ENCODE peak calls at places on chromosome 3, in eight cellular contexts. M is HL-60, B is GM13977, U is transverse colon, P is fibroblast of pulmonary artery, D is A549, F is lower leg skin, W is GM23338. T is an unnamed sample.

GRCh38 chr3:24235121-24235520 is 259.5 kb downstream of the THRB start:
- DNase-seq in M (no peak), B (no peak), U (no peak), P (no peak), D (peak), F (no peak), W (no peak), T (no peak)

GRCh38 chr3:39548282-39548681 is 80.8 kb downstream of the MOBP start:
- DNase-seq in M (no peak), B (no peak), U (no peak), P (peak), D (no peak), F (no peak), W (no peak), T (peak)

GRCh38 chr3:102674284-102674683 is 239.5 kb downstream of the ZPLD1 start:
- DNase-seq in M (no peak), B (no peak), U (no peak), P (no peak), D (no peak), F (no peak), W (no peak), T (no peak)

GRCh38 chr3:71629289-71630252 is 46.0 kb upstream of the FOXP1 start:
- DNase-seq in M (peak), B (no peak), U (no peak), P (no peak), D (no peak), F (no peak), W (no peak), T (peak)

GRCh38 chr3:158261371-158261991 is 151.6 kb downstream of the RSRC1 start:
- DNase-seq in M (no peak), B (no peak), U (no peak), P (peak), D (peak), F (no peak), W (no peak), T (no peak)

GRCh38 chr3:13015286-13016082 is 57.7 kb downstream of the IQSEC1 start:
- DNase-seq in M (peak), B (no peak), U (peak), P (no peak), D (no peak), F (no peak), W (no peak), T (no peak)

GRCh38 chr3:45051685-45052084 is 25.6 kb downstream of the CLEC3B start:
- DNase-seq in M (no peak), B (no peak), U (no peak), P (no peak), D (no peak), F (no peak), W (no peak), T (no peak)

GRCh38 chr3:63753567-63753966 is 65.5 kb upstream of the C3orf49 start:
- DNase-seq in M (no peak), B (no peak), U (no peak), P (peak), D (no peak), F (no peak), W (peak), T (peak)

GRCh38 chr3:197525706-197526105 is 30.1 kb downstream of the BDH1 start:
- DNase-seq in M (no peak), B (no peak), U (no peak), P (peak), D (peak), F (no peak), W (no peak), T (peak)

GRCh38 chr3:120678331-120678845 is 3.7 kb downstream of the HGD start:
- DNase-seq in M (peak), B (no peak), U (peak), P (peak), D (peak), F (no peak), W (peak), T (peak)

GRCh38 chr3:69385723-69386483 is at the start of gene FRMD4B:
- DNase-seq in M (peak), B (peak), U (peak), P (peak), D (peak), F (peak), W (peak), T (peak)
- TF ChIP-seq CTCF in M (no peak), B (peak), U (peak), P (peak), D (no peak), F (no peak), W (peak), T (no peak)

DNA sequence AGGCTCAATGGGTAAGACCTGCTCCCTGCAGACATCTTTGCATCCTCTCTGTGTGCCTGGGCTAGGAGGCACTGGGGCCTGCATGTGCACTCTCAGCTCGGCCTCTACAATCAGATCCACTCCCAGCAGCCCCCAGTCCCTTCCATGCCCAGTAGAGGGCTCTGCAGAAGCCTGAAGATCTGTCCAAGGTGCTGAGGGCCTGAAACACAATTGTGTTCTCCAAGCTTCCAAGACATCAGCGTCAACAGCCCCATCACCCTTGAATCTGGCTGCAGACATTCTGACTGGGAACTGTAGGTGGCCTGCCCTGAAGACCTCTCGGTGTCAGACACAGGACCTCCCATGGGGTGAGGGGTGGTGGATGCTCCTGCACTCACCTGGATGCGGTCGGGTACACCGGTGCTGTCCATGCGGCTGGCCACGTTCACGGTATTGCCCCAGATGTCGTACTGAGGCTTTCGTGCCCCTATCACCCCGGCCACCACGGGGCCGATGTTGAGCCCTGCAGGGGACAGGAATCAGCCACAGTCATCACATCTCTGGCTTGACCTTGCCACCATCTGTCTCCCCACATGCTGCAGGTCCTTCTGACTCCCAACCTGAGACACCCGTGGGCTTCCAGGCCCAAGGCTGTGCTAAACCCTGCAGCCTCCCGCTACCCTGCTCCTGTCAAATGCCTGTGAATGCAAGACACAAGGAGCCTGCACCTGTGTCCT is 84.7 kb downstream of the SEC22A start:
- DNase-seq in M (peak), B (peak), U (peak), P (peak), D (peak), F (peak), W (peak), T (peak)
- TF ChIP-seq CTCF in M (peak), B (peak), U (peak), P (peak), D (peak), F (no peak), W (peak), T (peak)

GRCh38 chr3:148716657-148717056 is 19.0 kb downstream of the AGTR1 start:
- DNase-seq in M (no peak), B (no peak), U (no peak), P (no peak), D (no peak), F (no peak), W (no peak), T (no peak)
- TF ChIP-seq CTCF in M (no peak), B (no peak), U (no peak), P (peak), D (no peak), F (no peak), W (no peak), T (no peak)

DNA sequence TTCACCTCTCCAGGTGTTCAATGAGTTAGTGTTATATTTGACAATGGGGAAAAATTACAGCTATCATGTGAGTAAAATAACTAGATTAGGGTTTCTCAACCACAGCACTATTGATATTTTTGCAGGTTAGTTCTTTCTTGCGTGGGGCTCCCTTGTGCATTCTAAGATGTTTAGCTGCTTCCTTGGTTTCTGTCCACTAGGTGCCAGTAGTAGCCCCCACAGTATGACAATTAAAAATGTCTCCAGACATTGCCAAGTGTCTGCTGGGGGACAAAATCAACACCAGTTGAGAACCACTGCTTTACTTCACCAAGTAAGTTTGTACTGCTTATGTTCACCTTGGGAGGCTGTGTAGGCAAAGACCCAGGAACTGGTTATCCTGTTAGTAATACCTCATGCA is 618.7 kb downstream of the EDEM1 start:
- DNase-seq in M (no peak), B (no peak), U (no peak), P (no peak), D (peak), F (no peak), W (no peak), T (no peak)
- TF ChIP-seq CTCF in M (no peak), B (peak), U (no peak), P (no peak), D (peak), F (no peak), W (no peak), T (no peak)

GRCh38 chr3:52986938-52987337 is 58.9 kb downstream of the SFMBT1 start:
- DNase-seq in M (no peak), B (no peak), U (no peak), P (peak), D (peak), F (no peak), W (peak), T (peak)
- TF ChIP-seq CTCF in M (no peak), B (peak), U (peak), P (peak), D (peak), F (no peak), W (peak), T (peak)

T was measured in AG10803.